ENCODE peak calls at places on chromosomes 5 and 9, in seven cellular contexts. S is AG04449, M is cardiac muscle cell, L is mucosa of descending colon, I is choroid plexus epithelial cell, Q is astrocyte of the spinal cord, H is fibroblast of pulmonary artery. F is an unnamed sample.

GRCh38 chr9:34190996-34191892 is 12.4 kb downstream of the UBAP1 start:
- DNase-seq in S (no peak), M (peak), L (peak), I (peak), Q (peak), H (peak), F (no peak)

GRCh38 chr9:135095470-135096407 is 8.3 kb downstream of the OLFM1 start:
- DNase-seq in S (no peak), M (no peak), L (no peak), I (no peak), Q (no peak), H (no peak), F (no peak)

GRCh38 chr5:145396888-145397287 is 438.3 kb downstream of the PRELID2 start:
- DNase-seq in S (no peak), M (no peak), L (no peak), I (no peak), Q (no peak), H (no peak), F (no peak)

GRCh38 chr5:139565411-139566305 is 4.5 kb downstream of the UBE2D2 start:
- DNase-seq in S (no peak), M (peak), L (peak), I (peak), Q (peak), H (peak), F (no peak)

GRCh38 chr5:55582256-55582655 is 47.5 kb upstream of the PLPP1 start:
- DNase-seq in S (no peak), M (no peak), L (no peak), I (no peak), Q (no peak), H (no peak), F (no peak)

GRCh38 chr9:114015607-114016006 is 62.5 kb downstream of the AMBP start:
- DNase-seq in S (no peak), M (no peak), L (no peak), I (no peak), Q (no peak), H (no peak), F (no peak)

GRCh38 chr9:89915187-89915586 is 310.4 kb downstream of the GADD45G start:
- DNase-seq in S (no peak), M (no peak), L (no peak), I (no peak), Q (no peak), H (no peak), F (no peak)

GRCh38 chr5:96338624-96339023 is 94.4 kb downstream of the PCSK1 start:
- DNase-seq in S (no peak), M (peak), L (peak), I (peak), Q (no peak), H (peak), F (peak)

GRCh38 chr5:63878788-63879187 is 83.5 kb downstream of the HTR1A start:
- DNase-seq in S (no peak), M (no peak), L (no peak), I (no peak), Q (no peak), H (no peak), F (no peak)

GRCh38 chr5:160242140-160242539 is 12.8 kb downstream of the FABP6 start:
- DNase-seq in S (no peak), M (no peak), L (no peak), I (no peak), Q (no peak), H (no peak), F (no peak)

GRCh38 chr5:150122158-150122510 is 33.5 kb downstream of the PDGFRB start:
- DNase-seq in S (no peak), M (no peak), L (peak), I (no peak), Q (no peak), H (no peak), F (no peak)

GRCh38 chr5:88298425-88298824 is 29.8 kb upstream of the TMEM161B start:
- DNase-seq in S (peak), M (peak), L (no peak), I (peak), Q (peak), H (peak), F (no peak)

GRCh38 chr9:87816041-87816440 is 66.6 kb upstream of the SPATA31E1 start:
- DNase-seq in S (no peak), M (peak), L (peak), I (peak), Q (peak), H (peak), F (peak)

GRCh38 chr5:77180167-77181081 is 30.1 kb upstream of the PDE8B start:
- DNase-seq in S (no peak), M (peak), L (peak), I (peak), Q (no peak), H (no peak), F (peak)

GRCh38 chr9:116860509-116861120 is 173.5 kb downstream of the TRIM32 start:
- DNase-seq in S (peak), M (peak), L (peak), I (peak), Q (peak), H (peak), F (peak)

GRCh38 chr5:62030326-62030725 is 275.7 kb upstream of the KIF2A start:
- DNase-seq in S (no peak), M (no peak), L (no peak), I (no peak), Q (no peak), H (no peak), F (no peak)

GRCh38 chr9:122657527-122657926 is at the start of gene OR1B1:
- DNase-seq in S (no peak), M (no peak), L (no peak), I (no peak), Q (no peak), H (no peak), F (no peak)

GRCh38 chr5:57889558-57889957 is 406.9 kb upstream of the ACTBL2 start:
- DNase-seq in S (peak), M (peak), L (peak), I (peak), Q (peak), H (peak), F (peak)

GRCh38 chr5:9927521-9927997 is 297.4 kb upstream of the TAS2R1 start:
- DNase-seq in S (no peak), M (peak), L (no peak), I (peak), Q (peak), H (peak), F (no peak)

GRCh38 chr9:23824241-23825142 is 1.5 kb downstream of the ELAVL2 start:
- DNase-seq in S (no peak), M (no peak), L (peak), I (no peak), Q (peak), H (no peak), F (peak)

GRCh38 chr9:36396985-36397384 is 3.1 kb downstream of the RNF38 start:
- DNase-seq in S (no peak), M (peak), L (no peak), I (peak), Q (no peak), H (peak), F (no peak)

GRCh38 chr5:35617435-35618296 is at the start of gene SPEF2:
- DNase-seq in S (peak), M (peak), L (peak), I (peak), Q (peak), H (peak), F (peak)

GRCh38 chr9:27749838-27750237 is 176.6 kb upstream of the C9orf72 start:
- DNase-seq in S (no peak), M (no peak), L (no peak), I (no peak), Q (no peak), H (no peak), F (no peak)

GRCh38 chr9:109641079-109641659 is 138.8 kb upstream of the PALM2AKAP2 start:
- DNase-seq in S (no peak), M (no peak), L (no peak), I (no peak), Q (no peak), H (no peak), F (no peak)

GRCh38 chr5:110179291-110179690 is 489.6 kb downstream of the MAN2A1 start:
- DNase-seq in S (no peak), M (no peak), L (no peak), I (peak), Q (no peak), H (no peak), F (no peak)

GRCh38 chr5:50853151-50853550 is 186.7 kb downstream of the PARP8 start:
- DNase-seq in S (no peak), M (no peak), L (peak), I (no peak), Q (no peak), H (no peak), F (no peak)

GRCh38 chr9:127393680-127394079 is 3.3 kb upstream of the SLC2A8 start:
- DNase-seq in S (no peak), M (peak), L (no peak), I (peak), Q (peak), H (peak), F (no peak)

GRCh38 chr5:99104538-99105132 is 175.8 kb upstream of the CHD1 start:
- DNase-seq in S (no peak), M (peak), L (peak), I (peak), Q (peak), H (peak), F (no peak)

GRCh38 chr5:90473321-90474234 is 993 bp downstream of the MBLAC2 start:
- DNase-seq in S (no peak), M (no peak), L (peak), I (peak), Q (peak), H (peak), F (peak)

GRCh38 chr9:112881366-112881765 is 9.3 kb downstream of the SLC46A2 start:
- DNase-seq in S (no peak), M (peak), L (no peak), I (peak), Q (peak), H (peak), F (no peak)

GRCh38 chr5:181189962-181190710 is 14.9 kb downstream of the TRIM7 start:
- DNase-seq in S (no peak), M (no peak), L (peak), I (no peak), Q (no peak), H (no peak), F (peak)

DNA sequence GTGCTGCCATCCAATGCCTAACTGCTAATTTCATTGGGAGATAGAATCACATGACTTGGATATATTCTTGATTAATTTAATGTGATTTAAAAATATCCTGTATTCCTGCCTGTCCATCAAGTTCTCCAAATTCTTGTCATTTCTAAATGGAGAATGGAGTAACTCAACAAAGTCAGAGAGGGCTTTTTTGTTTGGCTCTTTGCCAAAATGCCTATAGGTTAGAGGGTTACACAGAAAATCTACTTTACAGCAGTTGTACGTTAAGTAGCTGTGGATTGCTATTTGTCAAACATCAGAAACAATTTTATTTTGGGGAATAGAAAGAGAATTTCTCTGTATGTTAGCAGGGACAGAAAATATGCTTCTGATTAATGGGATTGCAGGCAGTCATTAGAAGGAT is 5.9 kb downstream of the PIK3R1 start:
- DNase-seq in S (no peak), M (no peak), L (no peak), I (no peak), Q (no peak), H (no peak), F (no peak)
- H3K4me3 ChIP-seq in S (no peak), M (no peak), L (no peak), I (no peak), Q (no peak), H (no peak), F (no peak)

GRCh38 chr5:144205141-144205551 is 34.5 kb downstream of the KCTD16 start:
- DNase-seq in S (no peak), M (peak), L (no peak), I (peak), Q (peak), H (peak), F (peak)
- H3K4me3 ChIP-seq in S (peak), M (peak), L (no peak), I (peak), Q (peak), H (peak), F (peak)

DNA sequence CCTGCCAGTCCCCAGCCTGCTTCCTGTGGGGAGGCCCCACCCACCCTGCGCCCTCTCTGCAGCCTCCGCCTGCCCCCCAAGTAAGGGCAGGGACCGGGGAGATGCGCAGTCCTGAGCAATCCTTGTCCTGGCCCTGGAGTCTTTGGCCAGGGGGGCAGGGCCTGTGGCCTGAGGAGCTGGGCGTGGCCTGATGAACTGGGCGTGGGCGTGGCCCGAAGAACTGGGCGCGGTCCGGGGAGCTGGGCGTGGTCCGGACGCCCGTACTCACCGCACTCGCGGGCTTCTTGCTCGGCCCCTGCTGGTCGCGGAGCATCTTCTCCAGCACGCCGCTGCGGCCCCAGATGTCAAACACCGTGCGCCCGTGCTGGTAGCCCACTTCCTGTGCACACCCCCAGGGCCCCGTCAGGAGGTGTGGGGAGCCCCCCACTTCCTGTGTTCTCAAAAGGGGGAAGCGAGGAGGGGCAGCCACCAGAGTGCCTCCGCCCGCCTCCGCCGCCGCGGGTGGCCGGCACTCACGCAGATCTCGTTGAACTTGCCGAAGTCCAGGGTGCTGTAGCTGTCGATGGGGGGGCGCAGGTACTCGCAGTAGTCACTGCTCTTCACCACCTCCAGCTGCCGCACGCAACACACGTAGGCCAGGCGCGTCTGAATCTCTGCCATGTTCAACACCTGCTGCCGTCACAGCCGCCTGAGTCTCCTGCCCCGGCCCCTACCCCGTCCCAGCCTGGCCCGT is 2.7 kb upstream of the NSMF start:
- DNase-seq in S (no peak), M (peak), L (peak), I (peak), Q (no peak), H (peak), F (peak)
- H3K4me3 ChIP-seq in S (no peak), M (no peak), L (no peak), I (no peak), Q (no peak), H (no peak), F (no peak)

DNA sequence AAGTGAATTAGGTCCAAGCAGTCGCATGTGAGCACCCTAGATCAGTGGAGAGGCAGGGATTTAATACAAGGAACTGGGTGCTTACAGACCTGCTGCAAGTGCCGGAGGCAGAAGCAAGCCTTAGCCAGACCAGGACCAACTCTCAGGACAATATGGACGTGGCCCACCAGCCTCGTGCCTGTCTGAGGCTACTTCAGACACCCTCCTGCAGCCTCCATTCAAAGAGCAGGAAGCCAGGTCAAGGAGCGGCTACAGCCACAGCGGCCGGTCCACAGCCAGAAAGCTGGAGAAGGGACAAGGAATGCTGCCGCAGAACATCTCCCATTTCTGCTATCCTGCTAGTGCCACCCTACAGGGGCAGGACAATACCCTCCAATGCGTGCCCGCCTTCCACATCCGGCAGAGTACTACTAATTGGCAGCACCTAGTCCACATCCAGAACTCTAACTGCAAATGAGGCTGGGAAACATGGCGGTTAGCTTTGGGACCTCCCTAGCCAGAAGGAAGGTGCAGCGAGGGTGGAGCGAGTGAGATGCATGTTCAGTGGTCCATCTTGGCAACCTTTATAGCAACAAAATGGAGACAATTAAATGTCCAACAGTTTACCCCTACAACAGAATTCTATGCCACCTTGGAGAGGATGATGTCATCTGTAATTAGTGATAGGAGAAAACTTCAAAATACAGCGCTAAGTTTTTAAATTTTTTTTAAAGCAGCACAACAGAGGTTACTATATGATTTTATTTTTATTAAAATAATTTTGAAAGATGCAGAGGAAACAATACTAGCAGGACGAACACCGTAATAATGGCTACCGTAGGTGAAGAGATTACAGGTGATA is 1.0 kb upstream of the ALDH1B1 start:
- DNase-seq in S (no peak), M (no peak), L (no peak), I (no peak), Q (no peak), H (no peak), F (no peak)
- H3K4me3 ChIP-seq in S (no peak), M (peak), L (no peak), I (no peak), Q (no peak), H (peak), F (no peak)

GRCh38 chr9:121568101-121568460 is 68.4 kb upstream of the GGTA1 start:
- DNase-seq in S (no peak), M (peak), L (no peak), I (no peak), Q (peak), H (no peak), F (peak)
- H3K4me3 ChIP-seq in S (peak), M (no peak), L (no peak), I (no peak), Q (peak), H (peak), F (no peak)